ENCODE peak calls at places on chromosome 16, in seven cellular contexts. L, M, G, R, Q, E and N are unnamed samples.

GRCh38 chr16:66270333-66270927 is 96.1 kb upstream of the CDH5 start:
- DNase-seq in Q (peak), R (peak), G (no peak), L (no peak), M (peak), E (no peak), N (no peak)

GRCh38 chr16:11613381-11614303 is 26.9 kb upstream of the LITAF start:
- DNase-seq in L (peak), G (no peak), Q (no peak), E (no peak), M (peak), R (no peak), N (no peak)

GRCh38 chr16:9148376-9149015 is 57.1 kb downstream of the HAPSTR1 start:
- DNase-seq in E (no peak), M (no peak), Q (no peak), R (no peak), G (no peak), L (no peak), N (no peak)

GRCh38 chr16:65808735-65809134 is 557.8 kb upstream of the CDH5 start:
- DNase-seq in Q (no peak), G (no peak), L (no peak), M (no peak), E (no peak), R (no peak), N (no peak)

GRCh38 chr16:2156025-2156848 is 655 bp downstream of the TRAF7 start:
- DNase-seq in M (peak), R (peak), L (no peak), G (no peak), Q (no peak), E (no peak), N (no peak)

GRCh38 chr16:69145658-69146057 is 13.2 kb downstream of the UTP4 start:
- DNase-seq in E (no peak), M (no peak), R (peak), G (no peak), L (no peak), Q (no peak), N (no peak)

GRCh38 chr16:14003119-14003570 is 68.0 kb upstream of the MRTFB start:
- DNase-seq in M (peak), L (no peak), E (peak), R (peak), G (no peak), Q (no peak), N (peak)

GRCh38 chr16:9050102-9050830 is 41.2 kb upstream of the HAPSTR1 start:
- DNase-seq in M (no peak), L (no peak), E (no peak), R (no peak), Q (no peak), G (peak), N (no peak)

GRCh38 chr16:2513405-2514332 is at the start of gene ATP6V0C:
- DNase-seq in L (peak), G (peak), M (peak), Q (peak), R (peak), E (peak), N (peak)

GRCh38 chr16:71230122-71230845 is at the start of gene HYDIN:
- DNase-seq in L (no peak), E (no peak), Q (no peak), M (peak), G (no peak), R (peak), N (no peak)

GRCh38 chr16:1615761-1616160 is 3.6 kb downstream of the CRAMP1 start:
- DNase-seq in R (no peak), L (no peak), M (no peak), G (no peak), E (no peak), Q (no peak), N (no peak)

GRCh38 chr16:55502801-55503366 is 6.0 kb upstream of the LPCAT2 start:
- DNase-seq in G (no peak), E (no peak), R (peak), Q (no peak), L (no peak), M (no peak), N (no peak)

GRCh38 chr16:64951681-64952080 is 170.2 kb downstream of the CDH11 start:
- DNase-seq in G (no peak), R (no peak), M (no peak), E (no peak), L (no peak), Q (no peak), N (no peak)

GRCh38 chr16:74499114-74499513 is 77.8 kb upstream of the CLEC18B start:
- DNase-seq in E (no peak), Q (no peak), L (no peak), G (no peak), R (no peak), M (no peak), N (no peak)

GRCh38 chr16:56748826-56749225 is 18.9 kb downstream of the NUP93 start:
- DNase-seq in L (no peak), G (no peak), M (no peak), R (peak), E (no peak), Q (no peak), N (no peak)

GRCh38 chr16:79988721-79989220 is 388.2 kb upstream of the MAF start:
- DNase-seq in G (no peak), R (no peak), L (no peak), Q (no peak), E (no peak), M (no peak), N (no peak)

GRCh38 chr16:25219070-25219737 is 2.5 kb downstream of the AQP8 start:
- DNase-seq in G (no peak), R (no peak), L (no peak), Q (no peak), E (no peak), M (no peak), N (no peak)

GRCh38 chr16:78553268-78554044 is 454.0 kb downstream of the WWOX start:
- DNase-seq in E (no peak), Q (no peak), M (no peak), L (no peak), R (no peak), G (no peak), N (no peak)

GRCh38 chr16:647173-647902 is 1.8 kb upstream of the WDR90 start:
- DNase-seq in G (no peak), R (peak), M (no peak), E (no peak), L (no peak), Q (no peak), N (no peak)

GRCh38 chr16:35506898-35507194 is 2047.4 kb downstream of the TP53TG3F start:
- DNase-seq in Q (no peak), G (no peak), M (no peak), L (no peak), E (no peak), R (no peak), N (no peak)

GRCh38 chr16:86632206-86632605 is 53.9 kb downstream of the FOXL1 start:
- DNase-seq in E (no peak), Q (no peak), M (no peak), G (no peak), L (no peak), R (no peak), N (no peak)